ENCODE peak calls at places on chromosomes 12 and 14, in ten cellular contexts. K is stimulated activated CD4-positive, alpha-beta T cell treated with anti-CD3 and anti-CD28 coated beads, Interleukin-4, amount 100 ng/mL, for 48 hours; G is T-cell; B is CD4-positive, CD25-positive, alpha-beta regulatory T cell; D is NCI-H774; C is GM12865; V is central memory CD4-positive, alpha-beta T cell; W is breast epithelium; J is uterus; M is activated gamma-delta T cell treated with anti-CD3 and anti-CD28 coated beads, Interleukin-2, amount 50 U/mL, for 16 hours. P is an unnamed sample.

GRCh38 chr12:51374856-51375255 is 16.4 kb downstream of the GALNT6 start:
- DNase-seq in G (no peak), K (no peak), B (no peak), M (no peak), C (no peak), W (no peak), V (no peak), D (no peak), J (no peak), P (no peak)

GRCh38 chr14:58772814-58773620 is 135.3 kb downstream of the DACT1 start:
- DNase-seq in D (no peak), W (no peak), V (no peak), G (no peak), C (no peak), J (no peak), B (no peak), K (no peak), M (no peak), P (no peak)

GRCh38 chr12:95944108-95944704 is 1.1 kb downstream of the AMDHD1 start:
- DNase-seq in B (no peak), G (no peak), C (no peak), J (no peak), M (no peak), V (no peak), D (no peak), K (no peak), W (no peak), P (no peak)

GRCh38 chr12:80846930-80847329 is 90.8 kb downstream of the LIN7A start:
- DNase-seq in C (no peak), J (no peak), W (no peak), D (peak), G (no peak), M (no peak), K (no peak), B (no peak), V (no peak), P (no peak)

GRCh38 chr12:92796650-92797049 is 93.9 kb downstream of the PLEKHG7 start:
- DNase-seq in W (no peak), B (no peak), J (no peak), M (no peak), V (no peak), G (no peak), D (no peak), C (no peak), K (no peak), P (no peak)

GRCh38 chr12:132827763-132828703 is 636 bp downstream of the GOLGA3 start:
- DNase-seq in D (no peak), M (peak), J (peak), W (peak), C (peak), B (peak), V (no peak), K (no peak), G (peak), P (peak)

GRCh38 chr12:121579981-121580868 is 598 bp downstream of the KDM2B start:
- DNase-seq in V (peak), C (peak), B (peak), W (peak), J (peak), M (peak), D (peak), G (peak), K (peak), P (no peak)

GRCh38 chr12:125070117-125070516 is 4.9 kb downstream of the AACS start:
- DNase-seq in D (no peak), J (no peak), B (no peak), M (no peak), C (no peak), K (no peak), V (no peak), G (no peak), W (no peak), P (no peak)

GRCh38 chr14:72643317-72643801 is 250.5 kb downstream of the DPF3 start:
- DNase-seq in G (no peak), B (no peak), M (no peak), J (no peak), W (no peak), K (no peak), V (no peak), D (no peak), C (no peak), P (peak)

GRCh38 chr14:55713496-55713895 is 133.5 kb downstream of the KTN1 start:
- DNase-seq in C (no peak), V (no peak), K (no peak), D (no peak), J (no peak), G (no peak), B (no peak), M (no peak), W (no peak), P (no peak)

GRCh38 chr14:51823706-51824105 is 36.7 kb upstream of the GNG2 start:
- DNase-seq in C (no peak), J (no peak), W (no peak), K (no peak), B (no peak), V (no peak), D (no peak), G (no peak), M (no peak), P (no peak)

GRCh38 chr12:16691624-16692023 is 85.7 kb upstream of the LMO3 start:
- DNase-seq in G (no peak), J (no peak), M (no peak), K (no peak), B (no peak), C (no peak), V (no peak), W (no peak), D (no peak), P (no peak)

GRCh38 chr12:57097554-57097835 is 8.6 kb downstream of the NAB2 start:
- DNase-seq in B (no peak), M (no peak), K (no peak), D (no peak), J (no peak), V (no peak), G (no peak), W (no peak), C (no peak), P (no peak)